ENCODE peak calls at places on chromosomes 12 and 14, in five cellular contexts. Q is EL; R is mammary epithelial cell; J is neural progenitor cell; S is stimulated activated CD4-positive, alpha-beta T cell treated with anti-CD3 and anti-CD28 coated beads, TNF-alpha, amount 100 ng/mL, for 1 hour. M is an unnamed sample.

GRCh38 chr12:45192041-45192695 is 23.7 kb upstream of the ANO6 start:
- DNase-seq in Q (peak), R (peak), J (peak), S (no peak), M (no peak)

GRCh38 chr14:37870947-37871346 is 275.5 kb downstream of the TTC6 start:
- DNase-seq in Q (no peak), R (no peak), J (peak), S (no peak), M (no peak)

GRCh38 chr12:55057466-55057865 is 37.7 kb downstream of the NEUROD4 start:
- DNase-seq in Q (peak), R (no peak), J (no peak), S (no peak), M (peak)

GRCh38 chr12:115383668-115384067 is 699.7 kb upstream of the TBX3 start:
- DNase-seq in Q (no peak), R (peak), J (no peak), S (no peak), M (no peak)

GRCh38 chr14:52987514-52987913 is 36.7 kb upstream of the FERMT2 start:
- DNase-seq in Q (no peak), R (no peak), J (no peak), S (no peak), M (no peak)

GRCh38 chr14:74645244-74645643 is 33.2 kb upstream of the LTBP2 start:
- DNase-seq in Q (no peak), R (no peak), J (no peak), S (no peak), M (no peak)

GRCh38 chr14:90111895-90112534 is 50.2 kb downstream of the KCNK13 start:
- DNase-seq in Q (peak), R (peak), J (no peak), S (no peak), M (no peak)

GRCh38 chr14:68106456-68106855 is 286.9 kb downstream of the RAD51B start:
- DNase-seq in Q (no peak), R (no peak), J (no peak), S (no peak), M (no peak)

GRCh38 chr14:94543450-94544123 is 17.7 kb upstream of the SERPINA4 start:
- DNase-seq in Q (no peak), R (peak), J (peak), S (no peak), M (no peak)

GRCh38 chr14:97446087-97446486 is 648.9 kb downstream of the VRK1 start:
- DNase-seq in Q (no peak), R (no peak), J (no peak), S (no peak), M (no peak)

GRCh38 chr12:109764123-109764522 is 50.5 kb downstream of the FAM222A start:
- DNase-seq in Q (no peak), R (no peak), J (peak), S (no peak), M (no peak)

GRCh38 chr12:71994715-71995114 is 56.1 kb downstream of the TPH2 start:
- DNase-seq in Q (no peak), R (no peak), J (no peak), S (no peak), M (no peak)

GRCh38 chr14:93759781-93760307 is 28.4 kb downstream of the PRIMA1 start:
- DNase-seq in Q (no peak), R (no peak), J (no peak), S (no peak), M (no peak)

GRCh38 chr14:24067133-24068082 is 4.0 kb upstream of the CPNE6 start:
- DNase-seq in Q (no peak), R (no peak), J (no peak), S (no peak), M (no peak)

GRCh38 chr12:109531411-109531810 is 41.9 kb downstream of the MMAB start:
- DNase-seq in Q (no peak), R (no peak), J (no peak), S (no peak), M (no peak)

GRCh38 chr12:19288603-19289244 is 150.6 kb upstream of the AEBP2 start:
- DNase-seq in Q (peak), R (peak), J (peak), S (no peak), M (peak)

GRCh38 chr12:12528361-12529092 is 34.1 kb downstream of the DUSP16 start:
- DNase-seq in Q (no peak), R (no peak), J (no peak), S (no peak), M (peak)

GRCh38 chr14:21029917-21030316 is at the start of gene TPPP2:
- DNase-seq in Q (no peak), R (no peak), J (no peak), S (no peak), M (no peak)

GRCh38 chr14:22339277-22339676 is 249.7 kb downstream of the DAD1 start:
- DNase-seq in Q (no peak), R (no peak), J (no peak), S (no peak), M (no peak)

GRCh38 chr14:104138891-104139459 is 588 bp downstream of the KIF26A start:
- DNase-seq in Q (no peak), R (no peak), J (peak), S (no peak), M (no peak)

GRCh38 chr14:72594099-72594901 is 299.6 kb downstream of the DPF3 start:
- DNase-seq in Q (no peak), R (no peak), J (no peak), S (no peak), M (no peak)

GRCh38 chr12:6827437-6827894 is 741 bp upstream of the P3H3 start:
- DNase-seq in Q (peak), R (peak), J (peak), S (no peak), M (peak)

GRCh38 chr12:28569698-28570411 is 379.6 kb downstream of the CCDC91 start:
- DNase-seq in Q (peak), R (peak), J (no peak), S (no peak), M (no peak)

GRCh38 chr12:66725031-66725430 is 46.2 kb upstream of the GRIP1 start:
- DNase-seq in Q (peak), R (no peak), J (no peak), S (no peak), M (no peak)

GRCh38 chr14:66495214-66496098 is 9.3 kb downstream of the CCDC196 start:
- DNase-seq in Q (peak), R (peak), J (peak), S (no peak), M (peak)

GRCh38 chr14:77314043-77314442 is 6.6 kb downstream of the POMT2 start:
- DNase-seq in Q (peak), R (peak), J (no peak), S (no peak), M (peak)

GRCh38 chr12:46831335-46832083 is 5.7 kb upstream of the SLC38A4 start:
- DNase-seq in Q (peak), R (no peak), J (peak), S (no peak), M (peak)

GRCh38 chr12:42670719-42671118 is 81.2 kb upstream of the PRICKLE1 start:
- DNase-seq in Q (no peak), R (no peak), J (no peak), S (no peak), M (no peak)

GRCh38 chr12:89559753-89560152 is 33.9 kb upstream of the POC1B start:
- DNase-seq in Q (no peak), R (no peak), J (no peak), S (no peak), M (no peak)